ENCODE peak calls at places on chromosomes 11 and 22, in four cellular contexts. G, D, Y and M are unnamed samples.

GRCh38 chr22:46064236-46064965 is 85.9 kb upstream of the PPARA start:
- DNase-seq in G (no peak), D (peak; percentile 35), Y (no peak), M (no peak)

GRCh38 chr22:25953919-25954318 is 211.9 kb downstream of the MYO18B start:
- DNase-seq in D (no peak), G (no peak), Y (no peak), M (no peak)

GRCh38 chr11:100878474-100878873 is 191.4 kb downstream of the ARHGAP42 start:
- DNase-seq in D (no peak), G (no peak), Y (no peak), M (no peak)

GRCh38 chr22:29348956-29349355 is 33.5 kb upstream of the RASL10A start:
- DNase-seq in G (no peak), Y (no peak), D (no peak), M (no peak)

GRCh38 chr11:118672865-118673264 is 6.6 kb downstream of the TREH start:
- DNase-seq in D (no peak), G (no peak), Y (no peak), M (no peak)

GRCh38 chr11:131462622-131463021 is 92.2 kb downstream of the NTM start:
- DNase-seq in Y (no peak), D (no peak), G (no peak), M (no peak)

GRCh38 chr11:28581286-28582242 is 473.4 kb downstream of the METTL15 start:
- DNase-seq in Y (no peak), G (no peak), D (no peak), M (no peak)

GRCh38 chr11:84522331-84522730 is 1104.8 kb downstream of the DLG2 start:
- DNase-seq in G (no peak), Y (no peak), D (no peak), M (no peak)

GRCh38 chr11:12724301-12725046 is 50.3 kb downstream of the TEAD1 start:
- DNase-seq in G (no peak), D (peak; percentile 86), Y (no peak), M (no peak)

GRCh38 chr11:3128356-3129180 is 36.5 kb downstream of the OSBPL5 start:
- DNase-seq in D (no peak), G (no peak), Y (no peak), M (no peak)

GRCh38 chr22:47372111-47372581 is 609.7 kb downstream of the TBC1D22A start:
- DNase-seq in D (no peak), G (no peak), Y (no peak), M (no peak)

GRCh38 chr22:49592780-49593501 is 234.7 kb downstream of the BRD1 start:
- DNase-seq in Y (no peak), D (no peak), G (no peak), M (no peak)

GRCh38 chr11:112157274-112157766 is 6.6 kb downstream of the IL18 start:
- DNase-seq in Y (no peak), D (peak; percentile 51), G (no peak), M (no peak)

GRCh38 chr22:23583153-23583552 is 3.1 kb upstream of the IGLL1 start:
- DNase-seq in D (no peak), Y (no peak), G (no peak), M (no peak)

GRCh38 chr11:125626381-125626950 is 1.5 kb downstream of the CHEK1 start:
- DNase-seq in D (no peak), G (peak; percentile 42), Y (peak; percentile 1), M (no peak)

GRCh38 chr11:123560001-123560400 is 94.4 kb downstream of the SCN3B start:
- DNase-seq in D (no peak), G (peak; percentile 54), Y (no peak), M (peak; percentile 38)

GRCh38 chr11:84019576-84020194 is 733.5 kb upstream of the CCDC90B start:
- DNase-seq in G (no peak), Y (no peak), D (no peak), M (no peak)

GRCh38 chr11:94141511-94142307 is 13.1 kb downstream of the PANX1 start:
- DNase-seq in Y (no peak), G (no peak), D (no peak), M (no peak)

GRCh38 chr22:30325724-30326703 is 727 bp downstream of the TBC1D10A start:
- DNase-seq in Y (no peak), G (peak; percentile 51), D (peak; percentile 28), M (no peak)

GRCh38 chr22:48884292-48884691 is 943.4 kb downstream of the BRD1 start:
- DNase-seq in G (no peak), D (no peak), Y (no peak), M (no peak)

GRCh38 chr11:35418282-35418846 is 994 bp downstream of the SLC1A2 start:
- DNase-seq in D (peak; percentile 34), Y (no peak), G (no peak), M (no peak)

DNA sequence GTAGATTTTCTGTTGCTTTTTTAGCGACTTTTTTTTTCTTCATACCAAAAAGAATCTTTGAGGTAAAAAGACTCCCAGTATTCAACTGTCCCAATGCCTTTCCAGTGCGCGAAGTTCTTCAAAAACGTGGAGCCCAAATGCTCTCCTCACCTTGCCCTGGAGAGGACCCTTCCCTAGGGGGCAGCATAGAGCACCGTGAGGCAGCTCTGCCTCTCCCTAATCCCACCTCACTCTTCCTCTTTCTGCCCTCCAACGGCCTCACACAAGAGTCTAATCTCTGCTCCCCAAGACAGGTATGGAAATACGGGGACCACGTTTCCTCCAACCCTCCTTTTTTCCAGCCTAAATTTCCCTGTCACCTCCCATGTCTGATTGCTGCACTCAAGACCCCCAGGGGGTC is 117.5 kb upstream of the ALX4 start:
- DNase-seq in D (peak; percentile 28), Y (no peak), G (no peak), M (no peak)
- TF ChIP-seq CTCF in D (peak; percentile 44), Y (no peak), G (peak; percentile 12), M (no peak)

GRCh38 chr11:19327280-19327679 is 86.5 kb upstream of the E2F8 start:
- DNase-seq in Y (no peak), G (no peak), D (no peak), M (no peak)

GRCh38 chr11:19321351-19321750 is 80.6 kb upstream of the E2F8 start:
- DNase-seq in D (no peak), Y (no peak), G (no peak), M (no peak)

GRCh38 chr11:19320764-19321163 is 80.0 kb upstream of the E2F8 start:
- DNase-seq in D (no peak), Y (no peak), G (no peak), M (no peak)

GRCh38 chr11:19326499-19326898 is 85.8 kb upstream of the E2F8 start:
- DNase-seq in G (no peak), Y (no peak), D (no peak), M (no peak)

GRCh38 chr11:19323502-19323901 is 82.8 kb upstream of the E2F8 start:
- DNase-seq in G (no peak), D (no peak), Y (no peak), M (no peak)
- TF ChIP-seq CTCF in G (peak; percentile 32), D (no peak), Y (no peak), M (no peak)

GRCh38 chr11:65624931-65625627 is 9.5 kb downstream of the PCNX3 start:
- DNase-seq in D (no peak), G (no peak), Y (no peak), M (no peak)
- TF ChIP-seq CTCF in D (no peak), G (no peak), Y (no peak), M (no peak)

GRCh38 chr11:85810871-85811611 is at the start of gene SYTL2:
- DNase-seq in D (peak; percentile 75), Y (peak; percentile 68), G (peak; percentile 73), M (peak; percentile 58)

GRCh38 chr11:85810521-85810870 is 445 bp downstream of the SYTL2 start:
- DNase-seq in Y (no peak), D (no peak), G (no peak), M (no peak)

GRCh38 chr11:85811624-85812023 is 683 bp upstream of the SYTL2 start:
- DNase-seq in D (no peak), Y (no peak), G (no peak), M (no peak)

GRCh38 chr11:85809191-85809590 is 1.8 kb downstream of the SYTL2 start:
- DNase-seq in D (no peak), G (peak; percentile 27), Y (no peak), M (no peak)

DNA sequence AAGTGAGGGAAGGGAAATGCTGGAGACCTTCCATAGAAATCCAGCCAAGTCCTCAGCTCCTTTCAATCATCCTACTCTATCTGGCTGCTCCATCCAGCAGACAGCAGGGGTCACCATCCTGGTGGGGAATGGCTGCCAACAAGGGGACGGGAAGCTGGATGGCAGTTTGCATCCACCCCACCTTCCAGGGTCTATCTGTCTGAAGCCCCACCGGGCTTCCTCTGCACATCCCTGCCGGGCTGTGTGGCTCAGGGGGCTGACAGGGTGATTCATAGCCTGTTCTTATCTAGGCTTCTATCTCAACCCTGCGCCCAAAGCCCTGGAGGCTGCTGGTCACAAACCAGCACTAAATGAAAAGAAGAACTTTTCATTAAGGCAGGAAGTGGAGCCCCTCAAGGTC is 1.1 kb downstream of the SYTL2 start:
- DNase-seq in Y (no peak), G (no peak), D (peak; percentile 24), M (no peak)
- TF ChIP-seq CTCF in Y (no peak), G (no peak), D (peak; percentile 24), M (no peak)